ENCODE peak calls at places on chromosomes 2 and 18, in eight cellular contexts. D, S, L, R, O, W, U and T are unnamed samples.

GRCh38 chr2:26852405-26853348 is 4.7 kb downstream of the DPYSL5 start:
- DNase-seq in L (no peak), W (no peak), R (no peak), U (no peak), O (no peak), S (no peak), D (no peak), T (no peak)

GRCh38 chr18:32289480-32290075 is 99.7 kb downstream of the MEP1B start:
- DNase-seq in S (no peak), D (peak; percentile 40), L (peak; percentile 77), U (peak; percentile 91), O (peak; percentile 55), R (peak; percentile 59), W (no peak), T (peak; percentile 10)

GRCh38 chr2:188196343-188197008 is 95.2 kb upstream of the GULP1 start:
- DNase-seq in S (no peak), U (no peak), D (no peak), W (no peak), O (no peak), L (no peak), R (no peak), T (no peak)

GRCh38 chr18:13918898-13919297 is 3.6 kb upstream of the MC2R start:
- DNase-seq in S (no peak), W (no peak), O (no peak), L (no peak), U (no peak), R (no peak), D (no peak), T (no peak)

GRCh38 chr18:2884706-2885285 is 38.0 kb downstream of the EMILIN2 start:
- DNase-seq in W (no peak), R (no peak), O (no peak), L (no peak), D (no peak), S (no peak), U (no peak), T (no peak)

GRCh38 chr18:23106575-23106974 is 28.7 kb upstream of the CABLES1 start:
- DNase-seq in U (no peak), L (peak; percentile 80), D (peak; percentile 95), W (peak; percentile 78), S (peak; percentile 82), R (peak; percentile 74), O (no peak), T (peak; percentile 80)

GRCh38 chr2:226137201-226137811 is 662.3 kb downstream of the IRS1 start:
- DNase-seq in R (no peak), U (no peak), O (no peak), S (no peak), W (no peak), D (peak; percentile 28), L (peak; percentile 30), T (no peak)

GRCh38 chr2:109331864-109332848 is 203.2 kb downstream of the SH3RF3 start:
- DNase-seq in O (no peak), L (no peak), U (peak; percentile 46), R (peak; percentile 61), D (peak; percentile 88), S (peak; percentile 86), W (peak; percentile 87), T (peak; percentile 89)

GRCh38 chr2:34481542-34481941 is 882.4 kb upstream of the FAM98A start:
- DNase-seq in O (no peak), D (no peak), R (no peak), L (no peak), W (no peak), U (no peak), S (no peak), T (no peak)

GRCh38 chr2:127683056-127683455 is 7.7 kb upstream of the LIMS2 start:
- DNase-seq in L (no peak), D (no peak), O (no peak), S (no peak), U (no peak), W (no peak), R (peak; percentile 1), T (no peak)

GRCh38 chr18:59300676-59301285 is 17.7 kb downstream of the CPLX4 start:
- DNase-seq in U (no peak), R (no peak), D (no peak), O (no peak), L (peak; percentile 7), S (no peak), W (no peak), T (no peak)

GRCh38 chr18:31819106-31819924 is 58.6 kb upstream of the SLC25A52 start:
- DNase-seq in S (no peak), W (no peak), U (peak; percentile 89), O (no peak), L (no peak), R (peak; percentile 24), D (peak; percentile 52), T (peak; percentile 18)

GRCh38 chr2:29314816-29315571 is 199.8 kb downstream of the CLIP4 start:
- DNase-seq in W (peak; percentile 49), R (peak; percentile 21), D (no peak), L (no peak), S (no peak), O (no peak), U (no peak), T (no peak)